ENCODE peak calls at places on chromosomes 13 and 19, in six cellular contexts. H, U, G, T, Z and V are unnamed samples.
A peak's percentile ranks its signal among the peaks of the same experiment; 100 is the strongest.

GRCh38 chr13:44437356-44438233 is 64.0 kb downstream of the SERP2 start:
- DNase-seq in G (no peak), T (peak; percentile 49), H (no peak), U (no peak), Z (no peak), V (no peak)

GRCh38 chr19:32201661-32202060 is 143.7 kb upstream of the ZNF507 start:
- DNase-seq in U (peak; percentile 43), Z (no peak), G (no peak), H (no peak), T (no peak), V (no peak)

GRCh38 chr19:45250832-45251451 is at the start of gene MARK4:
- DNase-seq in Z (peak; percentile 65), T (peak; percentile 77), H (peak; percentile 52), U (peak; percentile 70), G (no peak), V (no peak)

GRCh38 chr19:7533281-7533819 is 2.2 kb upstream of the PNPLA6 start:
- DNase-seq in Z (peak; percentile 74), T (no peak), G (peak; percentile 38), H (peak; percentile 79), U (peak; percentile 84), V (no peak)

GRCh38 chr13:99471231-99472202 is 29.8 kb upstream of the TM9SF2 start:
- DNase-seq in G (no peak), T (no peak), H (no peak), U (no peak), Z (no peak), V (no peak)

GRCh38 chr13:113849981-113850721 is 13.7 kb downstream of the GAS6 start:
- DNase-seq in H (peak; percentile 1), G (no peak), T (no peak), Z (no peak), U (no peak), V (no peak)

GRCh38 chr13:79815041-79815440 is 334.1 kb downstream of the NDFIP2 start:
- DNase-seq in T (no peak), U (no peak), H (no peak), G (no peak), Z (no peak), V (no peak)

GRCh38 chr13:113747291-113747833 is 11.7 kb upstream of the TMEM255B start:
- DNase-seq in H (no peak), T (no peak), Z (peak; percentile 34), G (no peak), U (no peak), V (no peak)

GRCh38 chr19:51743405-51743804 is 8.3 kb downstream of the FPR1 start:
- DNase-seq in Z (no peak), H (no peak), T (no peak), U (no peak), G (no peak), V (no peak)

GRCh38 chr13:43273362-43273761 is 250.0 kb downstream of the DNAJC15 start:
- DNase-seq in H (no peak), G (no peak), Z (no peak), T (no peak), U (no peak), V (no peak)

GRCh38 chr19:15091918-15092753 is 10.1 kb downstream of the OR1I1 start:
- DNase-seq in H (peak; percentile 70), U (no peak), T (peak; percentile 73), Z (no peak), G (no peak), V (peak; percentile 39)

GRCh38 chr13:112588490-112589297 is 741 bp upstream of the TUBGCP3 start:
- DNase-seq in G (no peak), H (no peak), T (no peak), Z (no peak), U (no peak), V (no peak)

GRCh38 chr19:43407416-43408005 is 7.2 kb upstream of the TEX101 start:
- DNase-seq in T (no peak), Z (no peak), U (no peak), G (no peak), H (no peak), V (no peak)

GRCh38 chr19:16736709-16737108 is 17.1 kb downstream of the NWD1 start:
- DNase-seq in T (no peak), H (no peak), Z (no peak), G (no peak), U (no peak), V (no peak)

GRCh38 chr19:29454109-29454508 is 71.7 kb upstream of the VSTM2B start:
- DNase-seq in Z (no peak), T (no peak), G (no peak), U (no peak), H (no peak), V (no peak)

GRCh38 chr13:57918913-57919312 is 287.4 kb downstream of the PCDH17 start:
- DNase-seq in H (no peak), Z (no peak), U (no peak), G (no peak), T (peak; percentile 15), V (no peak)

GRCh38 chr13:108895220-108895704 is 265.9 kb downstream of the MYO16 start:
- DNase-seq in T (peak; percentile 63), U (no peak), G (no peak), Z (no peak), H (no peak), V (no peak)

GRCh38 chr19:56617531-56617930 is 22.4 kb downstream of the ZNF71 start:
- DNase-seq in H (no peak), G (no peak), T (no peak), Z (no peak), U (no peak), V (no peak)

GRCh38 chr13:94703271-94703670 is 9.1 kb downstream of the SOX21 start:
- DNase-seq in U (no peak), H (no peak), Z (no peak), T (no peak), G (no peak), V (no peak)

GRCh38 chr13:73090116-73090811 is 31.5 kb downstream of the KLF5 start:
- DNase-seq in Z (no peak), T (no peak), U (no peak), G (no peak), H (no peak), V (peak; percentile 48)
- H3K27ac ChIP-seq in Z (no peak overlapping the region), T (no peak overlapping the region), U (no peak overlapping the region), G (no peak overlapping the region), H (no peak overlapping the region), V (no peak overlapping the region)

DNA sequence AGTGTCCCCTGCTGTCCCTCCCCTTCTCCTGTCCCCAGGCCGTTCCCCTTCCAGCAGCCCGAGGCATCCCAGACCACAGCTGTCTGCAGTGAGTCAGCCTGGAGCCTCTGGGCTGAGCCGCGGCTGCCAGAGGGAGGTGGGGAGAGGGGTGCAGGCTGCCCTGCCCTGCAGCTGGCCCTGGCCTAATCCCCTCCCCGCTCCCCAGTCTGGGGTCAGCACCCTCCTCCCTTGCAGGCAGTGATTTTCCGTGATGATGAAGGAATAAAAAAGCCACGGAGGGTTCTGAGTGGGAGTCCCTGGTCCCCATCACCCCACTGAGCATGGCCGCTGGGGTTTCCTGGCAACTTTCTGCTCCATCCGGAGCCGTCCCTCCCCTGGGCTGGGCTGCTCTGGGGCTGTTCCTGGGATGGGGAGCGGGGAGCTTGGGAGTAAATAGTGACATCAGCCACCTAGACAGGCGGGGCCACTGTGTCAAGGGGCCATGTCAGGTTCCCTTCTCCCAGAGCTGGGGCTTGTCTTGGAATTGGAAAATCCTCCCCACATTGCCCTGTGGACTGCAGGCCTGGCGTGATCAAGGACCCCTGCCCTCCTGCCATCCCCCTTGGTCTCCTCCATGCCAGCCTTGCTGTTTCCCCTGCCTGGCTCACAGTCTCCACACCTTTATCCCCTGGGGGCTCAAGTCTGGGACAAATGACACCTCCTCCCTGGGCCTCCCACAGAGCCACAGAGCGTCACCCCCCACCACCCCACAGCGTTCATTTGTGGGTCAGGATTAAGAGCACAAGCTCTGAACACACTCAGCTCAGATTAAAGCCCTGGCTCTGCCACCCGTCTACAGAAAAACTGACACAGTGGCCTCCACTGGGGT is 16.7 kb downstream of the SPC24 start:
- DNase-seq in U (peak; percentile 90), G (peak; percentile 60), H (peak; percentile 83), Z (peak; percentile 61), T (peak; percentile 42), V (no peak)
- H3K4me3 ChIP-seq in U (peak overlapping the region; percentile 45), G (no peak overlapping the region), H (no peak overlapping the region), Z (no peak overlapping the region), T (no peak overlapping the region), V (peak overlapping the region; percentile 31)

GRCh38 chr13:20121154-20121515 is 39.7 kb downstream of the GJA3 start:
- DNase-seq in U (no peak), G (no peak), Z (no peak), T (no peak), H (no peak), V (no peak)

GRCh38 chr13:20114066-20114465 is 46.8 kb downstream of the GJA3 start:
- DNase-seq in H (no peak), T (no peak), Z (peak; percentile 55), U (no peak), G (no peak), V (no peak)

GRCh38 chr13:20116213-20116612 is 44.6 kb downstream of the GJA3 start:
- DNase-seq in U (no peak), Z (no peak), G (no peak), H (no peak), T (no peak), V (no peak)

GRCh38 chr13:20119960-20120359 is 40.9 kb downstream of the GJA3 start:
- DNase-seq in T (no peak), H (no peak), G (no peak), Z (no peak), U (no peak), V (no peak)

GRCh38 chr13:20118268-20119140 is 42.3 kb downstream of the GJA3 start:
- DNase-seq in U (peak; percentile 81), Z (peak; percentile 69), H (peak; percentile 62), G (no peak), T (peak; percentile 36), V (no peak)
- TF ChIP-seq CTCF in U (no peak), Z (no peak), H (no peak), G (no peak), T (no peak), V (no peak)

DNA sequence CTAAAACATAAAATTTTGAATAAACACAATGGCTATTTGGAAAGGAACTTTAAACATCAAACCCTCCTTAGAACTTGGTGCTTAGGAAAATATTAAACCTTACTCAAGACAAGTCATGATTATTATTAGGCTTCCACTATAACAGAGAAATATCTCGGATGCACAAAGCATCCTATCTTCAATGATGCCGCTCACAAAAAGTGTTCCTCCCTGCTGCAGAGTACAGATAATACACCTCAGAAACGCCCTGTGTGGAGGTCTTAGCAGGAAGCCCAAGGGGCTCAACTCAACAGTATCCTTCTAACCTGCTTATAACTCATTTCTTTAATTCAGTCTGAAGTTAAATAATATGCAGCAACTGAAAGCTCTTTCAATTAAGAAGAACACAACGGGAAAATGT is 12.2 kb downstream of the ELF1 start:
- DNase-seq in U (no peak), G (no peak), T (no peak), Z (no peak), H (no peak), V (no peak)
- H3K27ac ChIP-seq in U (no peak overlapping the region), G (no peak overlapping the region), T (no peak overlapping the region), Z (no peak overlapping the region), H (no peak overlapping the region), V (no peak overlapping the region)

DNA sequence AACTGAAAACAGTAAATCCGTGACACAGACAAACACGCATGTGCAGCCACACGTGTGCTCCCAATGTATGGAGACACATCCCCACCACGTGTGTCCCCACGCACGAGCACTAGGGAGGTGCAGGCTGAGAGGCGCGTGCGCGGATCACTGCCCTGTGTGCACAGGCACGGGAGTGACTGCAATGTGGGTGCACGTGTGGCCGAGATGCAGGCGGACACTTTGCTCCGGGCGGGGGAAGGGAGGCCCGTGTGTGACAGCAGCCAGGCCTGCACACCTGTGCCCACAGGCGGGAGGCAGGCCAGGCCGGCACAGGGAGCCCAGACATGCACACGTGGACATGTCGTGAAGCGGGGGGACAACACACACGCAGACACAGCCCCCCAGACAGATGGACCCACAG is 77.0 kb downstream of the PTPRS start:
- DNase-seq in U (no peak), G (no peak), T (no peak), Z (no peak), H (no peak), V (no peak)
- H3K4me3 ChIP-seq in U (no peak overlapping the region), G (no peak overlapping the region), T (no peak overlapping the region), Z (no peak overlapping the region), H (no peak overlapping the region), V (no peak overlapping the region)

GRCh38 chr13:46992383-46992952 is 95.6 kb upstream of the HTR2A start:
- DNase-seq in Z (no peak), H (no peak), U (no peak), G (no peak), T (peak; percentile 5), V (no peak)
- TF ChIP-seq CTCF in Z (no peak), H (no peak), U (no peak), G (no peak), T (peak; percentile 55), V (peak; percentile 39)